ENCODE peak calls at places on chromosomes 1 and 21, in seven cellular contexts. One of them, this sample, is unnamed.

GRCh38 chr1:214558002-214558770 is 6.8 kb upstream of the PTPN14 start:
- DNase-seq in stomach: no peak
- DNase-seq in H1: no peak
- DNase-seq in HCT116: no peak
- DNase-seq in upper lobe of left lung: no peak
- DNase-seq in prostate gland: no peak
- DNase-seq in GM12878: no peak
- DNase-seq in this sample: no peak

GRCh38 chr1:67429011-67429527 is 1.1 kb downstream of the SERBP1 start:
- DNase-seq in stomach: no peak
- DNase-seq in H1: no peak
- DNase-seq in HCT116: no peak
- DNase-seq in upper lobe of left lung: no peak
- DNase-seq in prostate gland: peak
- DNase-seq in GM12878: no peak
- DNase-seq in this sample: no peak

GRCh38 chr1:966603-967295 is 467 bp downstream of the PLEKHN1 start:
- DNase-seq in stomach: peak
- DNase-seq in H1: no peak
- DNase-seq in HCT116: no peak
- DNase-seq in upper lobe of left lung: peak
- DNase-seq in prostate gland: peak
- DNase-seq in GM12878: no peak
- DNase-seq in this sample: no peak

GRCh38 chr1:146012703-146013565 is 8.6 kb downstream of the HJV start:
- DNase-seq in stomach: peak
- DNase-seq in H1: no peak
- DNase-seq in HCT116: peak
- DNase-seq in upper lobe of left lung: no peak
- DNase-seq in prostate gland: peak
- DNase-seq in GM12878: no peak
- DNase-seq in this sample: peak

GRCh38 chr1:112335351-112335750 is 60.7 kb upstream of the CTTNBP2NL start:
- DNase-seq in stomach: no peak
- DNase-seq in H1: no peak
- DNase-seq in HCT116: no peak
- DNase-seq in upper lobe of left lung: no peak
- DNase-seq in prostate gland: no peak
- DNase-seq in GM12878: no peak
- DNase-seq in this sample: no peak

GRCh38 chr1:1578371-1578940 is 3.8 kb upstream of the SSU72 start:
- DNase-seq in stomach: no peak
- DNase-seq in H1: no peak
- DNase-seq in HCT116: no peak
- DNase-seq in upper lobe of left lung: no peak
- DNase-seq in prostate gland: no peak
- DNase-seq in GM12878: no peak
- DNase-seq in this sample: no peak

GRCh38 chr1:11180342-11180744 is 8.8 kb upstream of the ANGPTL7 start:
- DNase-seq in stomach: no peak
- DNase-seq in H1: no peak
- DNase-seq in HCT116: no peak
- DNase-seq in upper lobe of left lung: no peak
- DNase-seq in prostate gland: no peak
- DNase-seq in GM12878: no peak
- DNase-seq in this sample: no peak

GRCh38 chr1:176847052-176847451 is 317.5 kb downstream of the ASTN1 start:
- DNase-seq in stomach: no peak
- DNase-seq in H1: no peak
- DNase-seq in HCT116: no peak
- DNase-seq in upper lobe of left lung: no peak
- DNase-seq in prostate gland: no peak
- DNase-seq in GM12878: no peak
- DNase-seq in this sample: no peak

GRCh38 chr1:45857101-45857700 is 53.8 kb downstream of the MAST2 start:
- DNase-seq in stomach: no peak
- DNase-seq in H1: no peak
- DNase-seq in HCT116: no peak
- DNase-seq in upper lobe of left lung: no peak
- DNase-seq in prostate gland: no peak
- DNase-seq in GM12878: no peak
- DNase-seq in this sample: no peak

GRCh38 chr1:176692431-176692830 is 229.5 kb downstream of the PAPPA2 start:
- DNase-seq in stomach: no peak
- DNase-seq in H1: no peak
- DNase-seq in HCT116: no peak
- DNase-seq in upper lobe of left lung: no peak
- DNase-seq in prostate gland: no peak
- DNase-seq in GM12878: no peak
- DNase-seq in this sample: no peak

GRCh38 chr1:42139444-42139843 is 13.8 kb upstream of the GUCA2B start:
- DNase-seq in stomach: no peak
- DNase-seq in H1: no peak
- DNase-seq in HCT116: no peak
- DNase-seq in upper lobe of left lung: no peak
- DNase-seq in prostate gland: no peak
- DNase-seq in GM12878: no peak
- DNase-seq in this sample: no peak

GRCh38 chr1:226691257-226691656 is 47.8 kb downstream of the ITPKB start:
- DNase-seq in stomach: no peak
- DNase-seq in H1: no peak
- DNase-seq in HCT116: no peak
- DNase-seq in upper lobe of left lung: no peak
- DNase-seq in prostate gland: no peak
- DNase-seq in GM12878: no peak
- DNase-seq in this sample: no peak

GRCh38 chr1:61287014-61287413 is 204.7 kb downstream of the NFIA start:
- DNase-seq in stomach: no peak
- DNase-seq in H1: no peak
- DNase-seq in HCT116: no peak
- DNase-seq in upper lobe of left lung: no peak
- DNase-seq in prostate gland: no peak
- DNase-seq in GM12878: no peak
- DNase-seq in this sample: no peak

GRCh38 chr1:197519741-197520334 is 251.8 kb downstream of the CRB1 start:
- DNase-seq in stomach: no peak
- DNase-seq in H1: no peak
- DNase-seq in HCT116: peak
- DNase-seq in upper lobe of left lung: no peak
- DNase-seq in prostate gland: no peak
- DNase-seq in GM12878: no peak
- DNase-seq in this sample: no peak

GRCh38 chr1:183490932-183491331 is 18.6 kb downstream of the SMG7 start:
- DNase-seq in stomach: no peak
- DNase-seq in H1: no peak
- DNase-seq in HCT116: no peak
- DNase-seq in upper lobe of left lung: no peak
- DNase-seq in prostate gland: no peak
- DNase-seq in GM12878: no peak
- DNase-seq in this sample: no peak

GRCh38 chr1:39098569-39099250 is 72.6 kb downstream of the NDUFS5 start:
- DNase-seq in stomach: peak
- DNase-seq in H1: peak
- DNase-seq in HCT116: peak
- DNase-seq in upper lobe of left lung: peak
- DNase-seq in prostate gland: peak
- DNase-seq in GM12878: no peak
- DNase-seq in this sample: no peak

GRCh38 chr1:15343729-15344128 is 66.0 kb upstream of the EFHD2 start:
- DNase-seq in stomach: peak
- DNase-seq in H1: no peak
- DNase-seq in HCT116: no peak
- DNase-seq in upper lobe of left lung: no peak
- DNase-seq in prostate gland: peak
- DNase-seq in GM12878: no peak
- DNase-seq in this sample: no peak

GRCh38 chr1:214427871-214428277 is 123.5 kb downstream of the PTPN14 start:
- DNase-seq in stomach: peak
- DNase-seq in H1: no peak
- DNase-seq in HCT116: peak
- DNase-seq in upper lobe of left lung: peak
- DNase-seq in prostate gland: no peak
- DNase-seq in GM12878: peak
- DNase-seq in this sample: peak

DNA sequence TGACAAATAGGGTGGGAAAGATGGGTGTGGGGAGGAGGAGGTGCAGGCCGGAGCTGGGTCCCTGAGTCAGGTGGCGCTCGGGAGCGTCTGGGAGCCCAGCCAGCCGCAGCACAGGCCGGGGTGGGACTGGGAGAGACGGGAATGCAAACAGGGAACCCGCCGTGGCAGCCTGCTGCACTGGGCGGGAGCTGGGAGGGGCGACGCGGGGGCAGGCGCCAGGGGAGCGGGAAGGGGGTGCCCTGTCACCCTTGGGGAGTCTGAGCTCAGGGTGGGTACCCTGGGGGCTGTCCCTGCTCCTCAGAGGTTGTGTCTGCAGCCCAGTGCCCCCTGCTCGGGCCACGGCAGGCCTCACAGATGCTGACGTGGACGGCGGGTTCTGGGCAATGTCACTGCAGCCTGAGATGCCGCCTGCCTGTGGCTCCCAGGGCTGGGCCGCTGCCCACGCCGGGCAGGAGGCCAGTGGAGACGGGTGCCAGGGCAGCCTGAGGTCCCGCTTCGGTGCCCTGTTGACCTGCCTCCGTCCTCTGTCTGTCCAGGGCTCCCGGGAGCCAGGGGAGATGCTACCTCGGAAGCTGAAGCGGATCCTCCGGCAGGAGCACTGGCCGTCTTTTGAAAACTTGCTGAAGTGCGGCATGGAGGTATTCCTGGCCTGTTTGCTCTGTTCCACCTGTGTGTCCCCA is 16.6 kb upstream of the LRRC3 start:
- DNase-seq in stomach: peak
- DNase-seq in H1: no peak
- DNase-seq in HCT116: no peak
- DNase-seq in upper lobe of left lung: peak
- DNase-seq in prostate gland: no peak
- DNase-seq in GM12878: no peak
- DNase-seq in this sample: no peak
- TF ChIP-seq POLR2AphosphoS5 in stomach: no peak
- TF ChIP-seq POLR2AphosphoS5 in H1: no peak
- TF ChIP-seq POLR2AphosphoS5 in HCT116: no peak
- TF ChIP-seq POLR2AphosphoS5 in upper lobe of left lung: no peak
- TF ChIP-seq POLR2AphosphoS5 in prostate gland: no peak
- TF ChIP-seq POLR2AphosphoS5 in GM12878: no peak
- TF ChIP-seq POLR2AphosphoS5 in this sample: no peak

DNA sequence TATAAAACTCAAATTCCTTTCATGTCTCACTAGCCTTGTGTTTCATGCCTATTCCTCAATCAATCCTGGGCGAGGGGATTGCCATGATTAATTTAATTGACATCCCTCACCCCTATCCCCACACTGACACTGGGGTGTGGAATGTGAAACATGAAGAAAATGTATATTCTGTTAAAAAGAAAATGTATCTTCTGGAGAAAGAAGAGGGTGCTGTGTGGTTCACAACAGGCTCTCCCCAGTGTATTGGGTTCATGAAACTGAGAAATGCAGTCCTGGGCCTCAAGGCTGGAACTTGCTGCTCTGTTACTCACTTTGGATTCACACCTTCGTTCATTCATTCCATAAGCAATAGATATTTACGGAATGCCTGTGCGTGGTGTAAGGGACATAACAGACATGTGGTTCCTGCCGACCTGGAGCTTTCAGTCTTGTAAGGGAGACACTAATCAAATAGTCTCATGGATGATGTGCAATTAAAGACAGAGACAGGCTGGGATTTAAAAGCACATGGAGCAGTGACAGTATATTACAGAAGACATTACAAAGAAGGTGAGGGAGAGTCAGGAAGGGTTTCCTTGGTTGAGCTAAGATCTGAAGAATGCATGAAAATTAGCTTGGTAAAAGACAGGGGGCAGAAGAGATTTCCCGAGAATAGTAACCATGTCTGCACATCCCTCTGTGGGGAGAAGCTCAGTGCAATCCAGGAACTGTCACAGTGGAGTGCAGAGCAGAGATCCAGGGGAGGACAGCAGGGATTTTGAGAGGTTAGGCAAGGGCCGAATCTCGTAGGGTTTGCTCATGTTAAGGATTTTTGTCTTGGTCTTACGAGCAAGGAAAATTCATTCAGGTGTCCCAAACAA is 32.2 kb downstream of the SERTAD4 start:
- DNase-seq in stomach: no peak
- DNase-seq in H1: no peak
- DNase-seq in HCT116: no peak
- DNase-seq in upper lobe of left lung: no peak
- DNase-seq in prostate gland: no peak
- DNase-seq in GM12878: no peak
- DNase-seq in this sample: no peak
- TF ChIP-seq CTCF in stomach: no peak
- TF ChIP-seq CTCF in H1: no peak
- TF ChIP-seq CTCF in HCT116: no peak
- TF ChIP-seq CTCF in upper lobe of left lung: no peak
- TF ChIP-seq CTCF in prostate gland: no peak
- TF ChIP-seq CTCF in GM12878: no peak
- TF ChIP-seq CTCF in this sample: peak

GRCh38 chr1:206098242-206098919 is 18.8 kb downstream of the AVPR1B start:
- DNase-seq in stomach: no peak
- DNase-seq in H1: no peak
- DNase-seq in HCT116: no peak
- DNase-seq in upper lobe of left lung: no peak
- DNase-seq in prostate gland: no peak
- DNase-seq in GM12878: no peak
- DNase-seq in this sample: no peak
- H3K27ac ChIP-seq in stomach: no peak
- H3K27ac ChIP-seq in H1: no peak
- H3K27ac ChIP-seq in HCT116: no peak
- H3K27ac ChIP-seq in upper lobe of left lung: no peak
- H3K27ac ChIP-seq in prostate gland: no peak
- H3K27ac ChIP-seq in GM12878: no peak
- H3K27ac ChIP-seq in this sample: no peak

DNA sequence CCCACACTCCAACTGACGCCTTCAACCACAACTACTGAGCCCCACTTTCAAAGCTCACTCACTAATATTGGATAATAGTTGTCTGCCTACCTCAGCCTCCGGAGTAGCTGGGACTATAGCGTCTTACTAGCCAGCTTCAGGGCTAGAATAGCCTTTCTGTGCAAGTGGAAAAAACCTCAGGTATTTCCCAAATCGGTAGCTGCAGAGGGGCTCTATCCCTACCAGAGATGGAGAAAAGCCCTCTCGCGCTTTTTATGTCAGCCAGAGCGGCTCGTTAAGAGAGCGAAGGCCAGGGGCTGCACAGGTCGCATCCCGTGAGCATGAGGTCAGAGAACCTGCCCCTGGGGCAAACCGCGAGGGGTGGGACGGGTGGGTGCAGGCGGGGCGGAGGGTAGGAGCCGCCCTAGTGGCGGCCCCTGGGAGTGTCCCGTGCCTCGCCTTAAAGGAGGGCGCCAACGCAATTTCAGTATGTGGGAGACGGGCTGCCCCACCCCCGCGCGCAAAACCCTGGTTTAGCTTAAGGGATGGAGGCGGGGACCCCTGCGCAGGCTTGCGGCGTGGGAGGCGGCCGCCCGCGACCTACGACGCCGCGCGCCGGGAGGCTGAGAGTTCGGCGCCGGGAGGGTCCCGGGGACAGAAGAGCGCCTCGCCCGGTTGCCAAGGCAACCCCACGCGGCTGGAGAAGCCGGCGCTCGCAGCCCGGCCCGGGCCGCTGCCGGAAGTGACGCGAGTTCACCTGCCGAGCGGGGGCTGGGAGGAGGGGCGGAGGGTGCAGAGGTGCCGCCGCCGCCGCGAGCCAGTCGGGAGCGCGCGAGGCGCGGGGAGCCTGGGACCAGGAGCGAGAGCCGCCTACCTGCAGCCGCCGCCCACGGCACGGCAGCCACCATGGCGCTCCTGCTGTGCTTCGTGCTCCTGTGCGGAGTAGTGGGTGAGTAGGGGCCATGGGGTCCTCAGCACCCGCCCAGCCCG is at the start of gene CXADR:
- DNase-seq in stomach: peak
- DNase-seq in H1: peak
- DNase-seq in HCT116: peak
- DNase-seq in upper lobe of left lung: peak
- DNase-seq in prostate gland: peak
- DNase-seq in GM12878: no peak
- DNase-seq in this sample: no peak
- TF ChIP-seq POLR2AphosphoS5 in stomach: no peak
- TF ChIP-seq POLR2AphosphoS5 in H1: peak
- TF ChIP-seq POLR2AphosphoS5 in HCT116: peak
- TF ChIP-seq POLR2AphosphoS5 in upper lobe of left lung: peak
- TF ChIP-seq POLR2AphosphoS5 in prostate gland: peak
- TF ChIP-seq POLR2AphosphoS5 in GM12878: no peak
- TF ChIP-seq POLR2AphosphoS5 in this sample: no peak

This sample was measured in Panc1.